ENCODE peak calls at places on chromosomes 5 and 9, in six cellular contexts. O, A, Z, R, V and F are unnamed samples.

GRCh38 chr9:97307500-97308163 is at the start of gene CCDC180:
- DNase-seq in O (no peak), A (no peak), Z (no peak), R (no peak), V (no peak), F (no peak)

GRCh38 chr9:125460883-125461475 is 199.4 kb downstream of the GAPVD1 start:
- DNase-seq in O (no peak), A (no peak), Z (no peak), R (no peak), V (no peak), F (no peak)

GRCh38 chr5:119328753-119329602 is 26.8 kb upstream of the TNFAIP8 start:
- DNase-seq in O (peak; percentile 50), A (no peak), Z (no peak), R (no peak), V (no peak), F (no peak)

GRCh38 chr9:8432224-8432623 is 632.6 kb upstream of the DMAC1 start:
- DNase-seq in O (no peak), A (no peak), Z (no peak), R (no peak), V (no peak), F (no peak)

GRCh38 chr5:174323878-174324281 is 278.4 kb downstream of the NSG2 start:
- DNase-seq in O (no peak), A (no peak), Z (peak; percentile 46), R (peak; percentile 32), V (peak; percentile 51), F (peak; percentile 58)

GRCh38 chr9:126614088-126614454 is 343 bp downstream of the LMX1B start:
- DNase-seq in O (no peak), A (no peak), Z (no peak), R (no peak), V (no peak), F (peak; percentile 72)

GRCh38 chr9:122261469-122261881 is 3.2 kb downstream of the RBM18 start:
- DNase-seq in O (no peak), A (peak; percentile 70), Z (peak; percentile 25), R (peak; percentile 37), V (no peak), F (no peak)

GRCh38 chr5:91443761-91444467 is 60.8 kb upstream of the ARRDC3 start:
- DNase-seq in O (no peak), A (no peak), Z (no peak), R (no peak), V (no peak), F (no peak)

GRCh38 chr9:34451135-34451534 is 7.2 kb downstream of the FAM219A start:
- DNase-seq in O (no peak), A (no peak), Z (no peak), R (no peak), V (no peak), F (no peak)

GRCh38 chr5:59496524-59497134 is 396.9 kb downstream of the PDE4D start:
- DNase-seq in O (no peak), A (no peak), Z (peak; percentile 10), R (no peak), V (peak; percentile 20), F (peak; percentile 8)
- TF ChIP-seq CTCF in O (peak; percentile 17), A (peak; percentile 19), Z (peak; percentile 31), R (no peak), V (peak; percentile 17), F (no peak)

DNA sequence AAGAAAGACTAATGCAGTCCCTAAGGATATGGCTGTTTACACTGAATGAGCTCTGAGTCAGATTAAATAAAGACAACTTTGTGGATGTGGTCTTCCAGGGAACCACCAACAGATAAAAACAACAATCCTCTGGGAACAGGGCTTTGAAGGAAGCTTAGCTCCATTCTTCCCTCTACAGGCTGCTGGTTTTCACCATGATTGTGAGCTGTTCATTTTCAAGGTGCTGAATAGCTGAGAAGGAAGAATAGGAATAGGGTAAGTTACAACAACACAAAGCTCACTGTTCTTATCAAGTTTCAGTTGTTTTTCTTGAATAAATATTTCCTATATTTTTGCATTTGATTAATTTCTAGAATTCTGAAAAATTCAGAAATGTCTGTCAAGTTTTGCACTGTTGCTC is 25.9 kb upstream of the PTAR1 start:
- DNase-seq in O (no peak), A (no peak), Z (no peak), R (no peak), V (no peak), F (no peak)
- TF ChIP-seq CTCF in O (no peak), A (no peak), Z (no peak), R (no peak), V (no peak), F (no peak)

DNA sequence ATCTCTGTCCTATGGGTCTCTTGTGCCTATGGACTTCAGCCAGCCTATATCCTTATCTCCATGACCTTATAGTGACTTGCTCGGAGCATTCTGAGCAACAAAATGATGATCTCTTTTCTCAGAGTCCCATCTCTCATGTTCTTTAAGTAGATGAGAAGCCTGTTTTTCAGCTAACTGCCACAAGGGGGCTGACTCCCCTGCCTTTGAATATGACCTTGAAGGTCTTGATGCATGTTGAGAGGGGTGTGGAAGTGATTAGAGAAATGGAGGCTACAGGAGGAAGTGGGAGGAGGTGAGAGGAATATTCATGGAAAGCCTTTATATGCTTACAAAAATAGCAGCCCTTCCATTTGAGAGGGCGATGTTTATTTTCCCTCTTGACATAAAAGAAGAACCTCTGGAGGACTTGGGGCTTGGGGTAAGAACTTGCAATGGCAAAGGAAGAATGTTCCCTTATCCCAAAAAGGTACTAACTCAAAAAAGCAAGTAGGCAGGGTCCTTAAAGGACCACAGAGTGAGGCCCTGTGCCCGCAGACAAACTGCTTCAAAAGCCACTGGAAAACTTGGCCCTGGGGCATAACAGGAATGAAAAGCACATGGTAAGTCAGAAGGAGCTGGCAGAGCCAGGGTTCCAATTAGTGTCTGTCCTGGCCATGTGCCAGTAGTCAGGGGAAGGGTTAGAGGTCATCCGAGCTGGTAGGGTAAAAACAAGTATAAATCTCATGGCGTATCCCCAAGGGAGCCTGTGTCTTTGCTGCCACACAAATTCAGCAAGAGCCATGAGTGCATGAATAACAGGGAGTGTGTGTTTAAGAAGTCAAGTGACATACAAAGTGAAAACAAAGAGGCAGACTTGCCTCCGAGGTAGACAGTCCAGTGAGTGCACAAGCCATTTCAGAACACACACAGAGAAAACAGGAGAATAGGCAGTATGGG is 39.1 kb downstream of the FGD3 start:
- DNase-seq in O (peak; percentile 37), A (no peak), Z (peak; percentile 37), R (no peak), V (peak; percentile 15), F (no peak)
- TF ChIP-seq CTCF in O (peak; percentile 79), A (peak; percentile 54), Z (peak; percentile 59), R (peak; percentile 46), V (peak; percentile 31), F (peak; percentile 38)

DNA sequence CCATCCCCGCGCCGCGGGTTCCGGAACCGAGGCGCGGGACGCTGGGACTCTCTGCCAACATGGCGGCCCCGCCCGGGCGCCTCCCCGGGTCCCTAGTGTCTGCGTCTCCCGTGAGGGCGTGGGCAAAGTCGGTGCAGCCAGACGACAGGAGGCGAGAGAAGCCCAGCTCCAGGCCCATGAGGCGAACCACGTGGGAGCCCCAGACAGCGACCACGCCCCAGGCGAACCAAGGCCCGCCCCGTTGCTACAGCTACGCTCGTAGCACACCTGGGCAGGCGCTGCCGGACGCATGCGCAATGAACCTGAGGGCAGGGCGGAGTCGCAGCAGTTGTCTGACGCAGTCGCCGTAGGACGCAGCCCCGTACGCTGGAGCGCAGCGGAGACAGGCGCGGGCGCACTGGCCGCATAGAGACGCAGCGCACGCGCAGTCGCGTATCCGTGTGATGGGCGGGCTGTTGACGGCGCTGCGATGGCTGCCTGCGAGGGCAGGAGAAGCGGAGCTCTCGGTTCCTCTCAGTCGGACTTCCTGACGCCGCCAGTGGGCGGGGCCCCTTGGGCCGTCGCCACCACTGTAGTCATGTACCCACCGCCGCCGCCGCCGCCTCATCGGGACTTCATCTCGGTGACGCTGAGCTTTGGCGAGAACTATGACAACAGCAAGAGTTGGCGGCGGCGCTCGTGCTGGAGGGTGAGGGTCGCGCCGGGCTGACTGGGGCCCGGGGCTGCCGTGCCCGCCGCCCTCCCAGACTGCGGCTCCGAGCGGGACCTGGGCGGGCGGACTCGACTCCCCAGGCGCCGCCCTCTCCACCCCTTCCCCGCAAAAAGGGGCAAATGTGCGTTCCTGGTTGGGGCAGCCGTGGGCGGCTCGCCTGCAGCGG is at the start of gene MAN1B1:
- DNase-seq in O (peak; percentile 100), A (peak; percentile 100), Z (peak; percentile 96), R (peak; percentile 99), V (peak; percentile 98), F (peak; percentile 97)
- TF ChIP-seq CTCF in O (no peak), A (no peak), Z (peak; percentile 5), R (no peak), V (no peak), F (no peak)

DNA sequence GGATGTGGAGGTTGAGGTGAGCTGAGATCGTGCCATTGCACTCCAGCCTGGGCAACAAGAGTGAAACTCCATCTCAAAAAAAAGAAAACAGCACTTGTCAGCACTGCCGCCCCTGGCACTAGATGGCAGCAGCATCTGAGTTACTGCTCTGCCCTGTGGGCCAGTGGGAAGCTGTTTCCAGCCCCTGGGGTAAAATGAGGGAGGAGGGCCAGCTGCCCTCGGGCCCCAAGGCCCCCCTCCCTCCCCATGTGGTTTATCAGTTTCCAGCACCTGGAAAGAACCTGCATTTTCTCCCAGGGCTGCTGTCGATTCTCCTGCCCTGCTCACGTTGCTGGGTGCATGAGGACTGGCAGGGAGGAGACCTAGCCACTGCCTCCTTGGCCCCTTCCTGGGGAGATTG is 13.2 kb upstream of the CEL start:
- DNase-seq in O (no peak), A (no peak), Z (peak; percentile 60), R (peak; percentile 95), V (peak; percentile 56), F (no peak)
- TF ChIP-seq CTCF in O (peak; percentile 22), A (peak; percentile 18), Z (peak; percentile 45), R (peak; percentile 44), V (peak; percentile 51), F (no peak)